ENCODE peak calls at places on chromosome 7, in five cellular contexts. One of them, this sample, is unnamed.
A peak's percentile ranks its signal among the peaks of the same experiment; 100 is the strongest.

GRCh38 chr7:105932835-105933477 is 30.1 kb upstream of the CDHR3 start:
- DNase-seq in activated T-helper 1 cell treated with anti-CD3 and anti-CD28 coated beads, Interleukin-2, amount 50 U/mL, for 16 hours: no peak
- DNase-seq in Calu3: no peak
- DNase-seq in activated CD8-positive, alpha-beta memory T cell treated with anti-CD3 and anti-CD28 coated beads for 4 hours: no peak
- DNase-seq in HEK293T: no peak
- DNase-seq in this sample: peak; percentile 53

GRCh38 chr7:143049380-143049779 is 2.8 kb upstream of the OR6V1 start:
- DNase-seq in activated T-helper 1 cell treated with anti-CD3 and anti-CD28 coated beads, Interleukin-2, amount 50 U/mL, for 16 hours: no peak
- DNase-seq in Calu3: no peak
- DNase-seq in activated CD8-positive, alpha-beta memory T cell treated with anti-CD3 and anti-CD28 coated beads for 4 hours: no peak
- DNase-seq in HEK293T: no peak
- DNase-seq in this sample: no peak

GRCh38 chr7:136857573-136857972 is 10.9 kb upstream of the CHRM2 start:
- DNase-seq in activated T-helper 1 cell treated with anti-CD3 and anti-CD28 coated beads, Interleukin-2, amount 50 U/mL, for 16 hours: no peak
- DNase-seq in Calu3: no peak
- DNase-seq in activated CD8-positive, alpha-beta memory T cell treated with anti-CD3 and anti-CD28 coated beads for 4 hours: no peak
- DNase-seq in HEK293T: no peak
- DNase-seq in this sample: no peak

GRCh38 chr7:575425-576366 is 56.0 kb upstream of the PDGFA start:
- DNase-seq in activated T-helper 1 cell treated with anti-CD3 and anti-CD28 coated beads, Interleukin-2, amount 50 U/mL, for 16 hours: no peak
- DNase-seq in Calu3: no peak
- DNase-seq in activated CD8-positive, alpha-beta memory T cell treated with anti-CD3 and anti-CD28 coated beads for 4 hours: no peak
- DNase-seq in HEK293T: no peak
- DNase-seq in this sample: no peak

GRCh38 chr7:25087855-25088254 is 37.2 kb downstream of the CYCS start:
- DNase-seq in activated T-helper 1 cell treated with anti-CD3 and anti-CD28 coated beads, Interleukin-2, amount 50 U/mL, for 16 hours: no peak
- DNase-seq in Calu3: no peak
- DNase-seq in activated CD8-positive, alpha-beta memory T cell treated with anti-CD3 and anti-CD28 coated beads for 4 hours: no peak
- DNase-seq in HEK293T: no peak
- DNase-seq in this sample: no peak

GRCh38 chr7:157432957-157433576 is 96.3 kb downstream of the DNAJB6 start:
- DNase-seq in activated T-helper 1 cell treated with anti-CD3 and anti-CD28 coated beads, Interleukin-2, amount 50 U/mL, for 16 hours: no peak
- DNase-seq in Calu3: peak; percentile 33
- DNase-seq in activated CD8-positive, alpha-beta memory T cell treated with anti-CD3 and anti-CD28 coated beads for 4 hours: no peak
- DNase-seq in HEK293T: peak; percentile 75
- DNase-seq in this sample: no peak

GRCh38 chr7:139651308-139651707 is 126.5 kb downstream of the HIPK2 start:
- DNase-seq in activated T-helper 1 cell treated with anti-CD3 and anti-CD28 coated beads, Interleukin-2, amount 50 U/mL, for 16 hours: no peak
- DNase-seq in Calu3: no peak
- DNase-seq in activated CD8-positive, alpha-beta memory T cell treated with anti-CD3 and anti-CD28 coated beads for 4 hours: no peak
- DNase-seq in HEK293T: no peak
- DNase-seq in this sample: no peak

GRCh38 chr7:116327751-116328150 is 117.4 kb downstream of the TES start:
- DNase-seq in activated T-helper 1 cell treated with anti-CD3 and anti-CD28 coated beads, Interleukin-2, amount 50 U/mL, for 16 hours: no peak
- DNase-seq in Calu3: no peak
- DNase-seq in activated CD8-positive, alpha-beta memory T cell treated with anti-CD3 and anti-CD28 coated beads for 4 hours: no peak
- DNase-seq in HEK293T: no peak
- DNase-seq in this sample: no peak

GRCh38 chr7:36683111-36683510 is 41.2 kb downstream of the AOAH start:
- DNase-seq in activated T-helper 1 cell treated with anti-CD3 and anti-CD28 coated beads, Interleukin-2, amount 50 U/mL, for 16 hours: no peak
- DNase-seq in Calu3: no peak
- DNase-seq in activated CD8-positive, alpha-beta memory T cell treated with anti-CD3 and anti-CD28 coated beads for 4 hours: no peak
- DNase-seq in HEK293T: no peak
- DNase-seq in this sample: no peak

This sample was measured in occipital lobe.